ENCODE peak calls at places on chromosome 13, in six cellular contexts. One of them, this sample, is unnamed.

GRCh38 chr13:22800726-22801401 is 379.9 kb upstream of the SGCG start:
- DNase-seq in heart right ventricle: peak; percentile 16
- DNase-seq in neural progenitor cell: no peak
- DNase-seq in thoracic aorta: no peak
- DNase-seq in GM10248: no peak
- DNase-seq in AG10803: peak; percentile 57
- DNase-seq in this sample: no peak

GRCh38 chr13:33228645-33229445 is 56.7 kb downstream of the STARD13 start:
- DNase-seq in heart right ventricle: no peak
- DNase-seq in AG10803: peak; percentile 82
- DNase-seq in neural progenitor cell: peak; percentile 51
- DNase-seq in GM10248: peak; percentile 60
- DNase-seq in thoracic aorta: no peak
- DNase-seq in this sample: peak; percentile 57

GRCh38 chr13:99206873-99207272 is 6.2 kb downstream of the UBAC2 start:
- DNase-seq in GM10248: no peak
- DNase-seq in neural progenitor cell: no peak
- DNase-seq in AG10803: no peak
- DNase-seq in heart right ventricle: no peak
- DNase-seq in thoracic aorta: no peak
- DNase-seq in this sample: no peak

GRCh38 chr13:73272831-73273230 is 214.0 kb downstream of the KLF5 start:
- DNase-seq in heart right ventricle: no peak
- DNase-seq in GM10248: no peak
- DNase-seq in neural progenitor cell: no peak
- DNase-seq in thoracic aorta: no peak
- DNase-seq in AG10803: no peak
- DNase-seq in this sample: no peak

GRCh38 chr13:73677041-73677589 is 457.1 kb downstream of the KLF12 start:
- DNase-seq in AG10803: peak; percentile 43
- DNase-seq in thoracic aorta: no peak
- DNase-seq in neural progenitor cell: no peak
- DNase-seq in GM10248: no peak
- DNase-seq in heart right ventricle: no peak
- DNase-seq in this sample: no peak

GRCh38 chr13:41603917-41604316 is 146.6 kb downstream of the RGCC start:
- DNase-seq in GM10248: no peak
- DNase-seq in neural progenitor cell: no peak
- DNase-seq in thoracic aorta: no peak
- DNase-seq in heart right ventricle: no peak
- DNase-seq in AG10803: peak; percentile 49
- DNase-seq in this sample: no peak

GRCh38 chr13:66665991-66666390 is 564.1 kb downstream of the PCDH9 start:
- DNase-seq in thoracic aorta: no peak
- DNase-seq in neural progenitor cell: peak; percentile 85
- DNase-seq in GM10248: no peak
- DNase-seq in heart right ventricle: no peak
- DNase-seq in AG10803: peak; percentile 81
- DNase-seq in this sample: no peak

GRCh38 chr13:113145496-113145895 is 13.0 kb upstream of the PROZ start:
- DNase-seq in neural progenitor cell: no peak
- DNase-seq in GM10248: no peak
- DNase-seq in heart right ventricle: no peak
- DNase-seq in thoracic aorta: no peak
- DNase-seq in AG10803: no peak
- DNase-seq in this sample: no peak

GRCh38 chr13:50011461-50011860 is 3.8 kb upstream of the KCNRG start:
- DNase-seq in GM10248: no peak
- DNase-seq in heart right ventricle: no peak
- DNase-seq in thoracic aorta: no peak
- DNase-seq in AG10803: no peak
- DNase-seq in neural progenitor cell: no peak
- DNase-seq in this sample: no peak
- TF ChIP-seq CTCF in GM10248: no peak
- TF ChIP-seq CTCF in heart right ventricle: no peak
- TF ChIP-seq CTCF in thoracic aorta: no peak
- TF ChIP-seq CTCF in AG10803: no peak
- TF ChIP-seq CTCF in neural progenitor cell: no peak
- TF ChIP-seq CTCF in this sample: no peak

GRCh38 chr13:102399791-102400618 is 1.8 kb downstream of the FGF14 start:
- DNase-seq in GM10248: peak; percentile 32
- DNase-seq in neural progenitor cell: peak; percentile 46
- DNase-seq in AG10803: peak; percentile 3
- DNase-seq in heart right ventricle: no peak
- DNase-seq in thoracic aorta: no peak
- DNase-seq in this sample: peak; percentile 40
- TF ChIP-seq CTCF in GM10248: no peak
- TF ChIP-seq CTCF in neural progenitor cell: peak; percentile 25
- TF ChIP-seq CTCF in AG10803: no peak
- TF ChIP-seq CTCF in heart right ventricle: no peak
- TF ChIP-seq CTCF in thoracic aorta: no peak
- TF ChIP-seq CTCF in this sample: peak; percentile 18

GRCh38 chr13:94710881-94711560 is 1.3 kb downstream of the SOX21 start:
- DNase-seq in neural progenitor cell: peak; percentile 77
- DNase-seq in GM10248: peak; percentile 56
- DNase-seq in heart right ventricle: no peak
- DNase-seq in thoracic aorta: no peak
- DNase-seq in AG10803: no peak
- DNase-seq in this sample: peak; percentile 66
- TF ChIP-seq CTCF in neural progenitor cell: peak; percentile 35
- TF ChIP-seq CTCF in GM10248: peak; percentile 2
- TF ChIP-seq CTCF in heart right ventricle: no peak
- TF ChIP-seq CTCF in thoracic aorta: no peak
- TF ChIP-seq CTCF in AG10803: no peak
- TF ChIP-seq CTCF in this sample: peak; percentile 21

GRCh38 chr13:19927117-19927734 is 31.3 kb upstream of the ZMYM2 start:
- DNase-seq in AG10803: peak; percentile 32
- DNase-seq in thoracic aorta: no peak
- DNase-seq in neural progenitor cell: peak; percentile 22
- DNase-seq in heart right ventricle: no peak
- DNase-seq in GM10248: peak; percentile 30
- DNase-seq in this sample: peak; percentile 31
- TF ChIP-seq CTCF in AG10803: peak; percentile 59
- TF ChIP-seq CTCF in thoracic aorta: peak; percentile 39
- TF ChIP-seq CTCF in neural progenitor cell: peak; percentile 54
- TF ChIP-seq CTCF in heart right ventricle: no peak
- TF ChIP-seq CTCF in GM10248: peak; percentile 53
- TF ChIP-seq CTCF in this sample: peak; percentile 36

GRCh38 chr13:111474136-111475002 is 153.9 kb downstream of the TEX29 start:
- DNase-seq in thoracic aorta: no peak
- DNase-seq in AG10803: peak; percentile 47
- DNase-seq in neural progenitor cell: peak; percentile 74
- DNase-seq in heart right ventricle: no peak
- DNase-seq in GM10248: peak; percentile 63
- DNase-seq in this sample: peak; percentile 71
- TF ChIP-seq CTCF in thoracic aorta: peak; percentile 37
- TF ChIP-seq CTCF in AG10803: peak; percentile 68
- TF ChIP-seq CTCF in neural progenitor cell: peak; percentile 76
- TF ChIP-seq CTCF in heart right ventricle: peak; percentile 38
- TF ChIP-seq CTCF in GM10248: peak; percentile 42
- TF ChIP-seq CTCF in this sample: peak; percentile 37

This sample was measured in GM13977.